ENCODE peak calls at places on chromosomes 4 and X, in seven cellular contexts. L is ovary, I is stomach, Y is esophagus muscularis mucosa, J is breast epithelium, C is IMR-90, K is gastrocnemius medialis. V is an unnamed sample.

GRCh38 chr4:109548655-109549054 is 11.4 kb upstream of the MCUB start:
- DNase-seq in L (no peak), J (no peak), C (peak; percentile 92), I (no peak), Y (no peak), K (no peak), V (no peak)

GRCh38 chrX:102832661-102833060 is 104.4 kb upstream of the RAB40AL start:
- DNase-seq in Y (no peak), I (no peak), L (no peak), J (no peak), K (no peak), C (peak; percentile 77), V (no peak)

GRCh38 chr4:109837014-109837413 is 9.2 kb downstream of the RRH start:
- DNase-seq in K (no peak), I (no peak), L (no peak), J (no peak), Y (no peak), C (no peak), V (no peak)

GRCh38 chrX:24732705-24733104 is 39.0 kb downstream of the POLA1 start:
- DNase-seq in J (no peak), L (no peak), C (peak; percentile 17), I (no peak), Y (no peak), K (no peak), V (no peak)

GRCh38 chr4:147078362-147078761 is 132.7 kb upstream of the TTC29 start:
- DNase-seq in Y (no peak), J (no peak), K (no peak), C (no peak), I (no peak), L (no peak), V (no peak)

GRCh38 chrX:46433892-46434291 is 111.3 kb downstream of the ZNF674 start:
- DNase-seq in K (no peak), L (no peak), J (no peak), I (no peak), Y (no peak), C (peak; percentile 52), V (no peak)

GRCh38 chr4:155703486-155704227 is 37.0 kb downstream of the GUCY1A1 start:
- DNase-seq in K (no peak), Y (no peak), I (no peak), C (peak; percentile 47), J (no peak), L (no peak), V (no peak)

GRCh38 chrX:48676893-48677270 is 6.7 kb upstream of the WAS start:
- DNase-seq in Y (no peak), J (no peak), I (no peak), L (no peak), K (no peak), C (no peak), V (no peak)

GRCh38 chr4:15779789-15780188 is 1.7 kb downstream of the CD38 start:
- DNase-seq in J (no peak), K (no peak), C (no peak), Y (no peak), I (no peak), L (no peak), V (no peak)

GRCh38 chr4:4386296-4386735 is 586 bp upstream of the NSG1 start:
- DNase-seq in C (no peak), Y (no peak), I (no peak), J (no peak), L (no peak), K (no peak), V (no peak)

GRCh38 chr4:182788197-182788596 is 129.0 kb downstream of the DCTD start:
- DNase-seq in Y (no peak), I (no peak), J (no peak), L (no peak), K (no peak), C (no peak), V (no peak)

GRCh38 chr4:84497220-84497834 is 1.8 kb downstream of the NKX6-1 start:
- DNase-seq in J (no peak), L (no peak), I (no peak), Y (no peak), K (no peak), C (peak; percentile 2), V (no peak)

GRCh38 chr4:184100297-184100885 is 117.3 kb downstream of the ENPP6 start:
- DNase-seq in J (no peak), Y (no peak), K (peak; percentile 20), L (peak; percentile 41), C (peak; percentile 26), I (peak; percentile 58), V (peak; percentile 49)

GRCh38 chr4:57499786-57500185 is 389.6 kb upstream of the IGFBP7 start:
- DNase-seq in J (no peak), K (no peak), Y (no peak), I (no peak), C (no peak), L (no peak), V (no peak)

GRCh38 chr4:15004701-15005301 is 2.5 kb downstream of the CPEB2 start:
- DNase-seq in K (peak; percentile 88), L (peak; percentile 81), J (peak; percentile 78), C (peak; percentile 54), Y (peak; percentile 94), I (peak; percentile 93), V (peak; percentile 89)

GRCh38 chr4:46844325-46844917 is 64.6 kb downstream of the COX7B2 start:
- DNase-seq in C (peak; percentile 61), L (no peak), J (no peak), I (peak; percentile 33), K (no peak), Y (no peak), V (no peak)

GRCh38 chrX:107654778-107655761 is 26.8 kb downstream of the PRPS1 start:
- DNase-seq in C (peak; percentile 92), J (peak; percentile 40), L (peak; percentile 65), K (peak; percentile 58), Y (peak; percentile 92), I (peak; percentile 61), V (peak; percentile 57)

GRCh38 chr4:4837921-4838601 is 21.4 kb upstream of the MSX1 start:
- DNase-seq in L (no peak), J (no peak), K (no peak), C (peak; percentile 17), I (peak; percentile 14), Y (no peak), V (no peak)

DNA sequence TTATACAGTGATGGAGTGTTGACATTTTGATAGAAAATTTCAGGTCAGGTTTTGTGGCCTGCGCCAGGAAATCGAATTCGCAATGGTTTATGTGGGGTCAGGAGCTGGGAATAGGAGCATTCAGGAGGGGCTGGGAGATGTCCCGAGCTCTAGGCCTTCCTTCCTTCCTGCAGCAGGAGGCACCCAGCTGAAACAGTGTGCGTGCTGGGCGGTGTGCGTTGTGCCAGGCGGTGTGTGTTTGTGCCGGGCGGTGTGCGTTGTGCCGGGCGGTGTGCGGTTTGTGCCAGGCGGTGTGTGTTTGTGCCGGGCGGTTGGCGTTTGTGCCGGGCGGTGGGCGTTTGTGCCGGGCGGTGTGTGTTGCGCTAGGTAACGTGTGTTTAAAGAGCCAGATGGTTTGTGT is 1.7 kb downstream of the UVSSA start:
- DNase-seq in I (no peak), J (no peak), L (no peak), Y (no peak), K (no peak), C (no peak), V (no peak)
- H3K27ac ChIP-seq in I (peak overlapping the region; percentile 100), J (peak overlapping the region; percentile 97), L (peak overlapping the region; percentile 100), Y (peak overlapping the region; percentile 100), K (peak overlapping the region; percentile 97), C (no peak overlapping the region), V (no peak overlapping the region)

DNA sequence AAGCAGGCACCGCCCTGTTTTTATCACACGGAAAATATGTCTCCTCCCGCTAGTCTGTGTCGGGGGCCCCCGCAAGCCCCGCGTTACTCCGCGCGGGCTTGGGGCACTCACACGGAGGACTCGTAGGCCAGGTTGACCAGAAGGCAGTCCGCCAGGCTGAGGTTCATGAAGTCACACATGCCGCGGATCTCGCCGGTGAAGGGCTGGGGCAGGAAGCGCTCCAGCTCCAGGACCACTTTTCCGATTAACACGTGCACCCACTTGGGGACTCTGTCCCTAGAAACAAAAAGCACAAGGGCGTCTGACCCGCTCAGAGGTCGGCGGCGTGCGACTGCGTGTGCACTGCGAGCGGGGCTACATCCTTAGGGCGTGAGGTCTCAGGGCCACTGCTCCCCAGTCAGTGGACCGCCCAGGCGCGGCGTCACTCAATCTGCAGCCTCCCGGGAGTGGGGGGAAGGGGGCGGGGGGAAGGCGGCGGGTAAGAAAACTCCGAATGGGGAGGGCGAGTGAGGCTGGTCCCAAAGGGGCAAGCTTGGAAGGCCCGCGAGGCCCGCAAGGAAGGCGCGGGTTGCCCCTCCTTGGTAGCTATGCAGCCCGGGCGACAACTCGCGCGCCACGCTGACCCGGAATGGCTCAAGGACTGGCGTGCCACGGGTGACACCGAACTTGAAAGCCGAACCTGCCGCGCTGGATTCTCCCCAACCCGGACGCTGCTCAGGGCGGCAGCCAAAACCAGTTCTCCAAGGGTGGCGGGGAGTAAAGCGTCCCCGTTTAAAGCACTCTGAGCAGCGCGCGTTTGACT is 722 bp downstream of the NAAA start:
- DNase-seq in Y (peak; percentile 95), K (peak; percentile 56), I (peak; percentile 71), C (peak; percentile 32), J (peak; percentile 38), L (peak; percentile 55), V (peak; percentile 85)
- TF ChIP-seq POLR2A in Y (no peak), K (no peak), I (no peak), C (no peak), J (no peak), L (no peak), V (peak; percentile 42)

GRCh38 chr4:82918091-82918490 is 17.6 kb downstream of the THAP9 start:
- DNase-seq in C (no peak), I (no peak), K (no peak), L (no peak), J (no peak), Y (no peak), V (no peak)
- H3K27ac ChIP-seq in C (no peak overlapping the region), I (no peak overlapping the region), K (no peak overlapping the region), L (no peak overlapping the region), J (no peak overlapping the region), Y (no peak overlapping the region), V (no peak overlapping the region)

DNA sequence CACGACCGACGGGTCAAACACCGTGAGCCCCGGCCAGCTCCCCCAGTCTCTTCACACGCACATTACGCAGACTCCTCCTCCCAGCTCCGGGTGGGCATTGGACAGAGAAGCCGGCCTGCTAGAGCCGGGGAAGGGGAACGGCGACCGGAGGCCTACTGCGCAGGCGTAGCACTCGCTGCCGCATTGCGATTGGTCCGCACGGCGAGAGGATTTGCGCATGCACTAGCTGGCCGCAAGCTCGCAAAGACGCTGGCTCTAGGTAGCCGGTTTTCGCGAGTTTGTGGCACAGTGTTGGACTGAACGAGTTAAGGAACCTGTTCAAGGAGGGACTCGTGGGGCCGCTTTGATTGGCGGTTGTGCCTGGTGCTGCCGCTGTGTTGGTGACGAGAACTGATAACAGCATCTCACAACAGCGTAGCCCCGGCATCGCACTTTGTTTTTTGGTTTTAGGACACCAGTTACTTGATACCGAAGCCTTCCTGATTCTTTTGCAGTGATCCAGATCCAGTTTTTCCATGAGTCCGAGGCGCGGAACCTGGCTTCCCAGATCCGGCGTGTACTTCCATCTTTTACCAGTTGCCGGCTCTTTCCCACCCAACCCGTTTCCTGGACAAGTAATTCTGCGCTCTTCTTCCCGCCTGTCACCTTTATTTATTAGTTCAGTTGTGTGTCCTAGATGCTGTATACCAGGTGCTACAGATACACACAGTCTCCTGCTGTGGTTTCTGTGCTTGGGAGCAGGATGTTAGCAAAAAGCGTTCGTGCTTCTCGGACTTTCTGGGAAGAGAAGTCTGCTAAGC is at the start of gene AIFM1:
- DNase-seq in I (peak; percentile 90), L (peak; percentile 90), K (peak; percentile 93), Y (peak; percentile 96), J (peak; percentile 80), C (peak; percentile 94), V (peak; percentile 95)
- TF ChIP-seq POLR2A in I (no peak), L (peak; percentile 46), K (peak; percentile 69), Y (no peak), J (no peak), C (no peak), V (peak; percentile 44)